ENCODE peak calls at places on chromosome X, in five cellular contexts. One of them, this sample, is unnamed.

GRCh38 chrX:96379951-96380350 is 304.7 kb upstream of the DIAPH2 start:
- DNase-seq in H1: no peak
- DNase-seq in K562: no peak
- DNase-seq in GM12878: no peak
- DNase-seq in HepG2: no peak
- DNase-seq in this sample: no peak

GRCh38 chrX:53091354-53091753 is 2.6 kb upstream of the KANTR start:
- DNase-seq in H1: no peak
- DNase-seq in K562: no peak
- DNase-seq in GM12878: no peak
- DNase-seq in HepG2: no peak
- DNase-seq in this sample: no peak

GRCh38 chrX:120372667-120373370 is 10.9 kb downstream of the ATP1B4 start:
- DNase-seq in H1: no peak
- DNase-seq in K562: no peak
- DNase-seq in GM12878: no peak
- DNase-seq in HepG2: no peak
- DNase-seq in this sample: no peak

GRCh38 chrX:37350034-37350365 is 836 bp downstream of the PRRG1 start:
- DNase-seq in H1: no peak
- DNase-seq in K562: no peak
- DNase-seq in GM12878: no peak
- DNase-seq in HepG2: peak
- DNase-seq in this sample: no peak

GRCh38 chrX:10620121-10620699 is at the start of gene MID1:
- DNase-seq in H1: no peak
- DNase-seq in K562: no peak
- DNase-seq in GM12878: no peak
- DNase-seq in HepG2: no peak
- DNase-seq in this sample: peak

GRCh38 chrX:133859336-133859735 is 126.1 kb downstream of the GPC3 start:
- DNase-seq in H1: no peak
- DNase-seq in K562: no peak
- DNase-seq in GM12878: no peak
- DNase-seq in HepG2: no peak
- DNase-seq in this sample: no peak

GRCh38 chrX:48999030-48999429 is 3.0 kb downstream of the GRIPAP1 start:
- DNase-seq in H1: no peak
- DNase-seq in K562: no peak
- DNase-seq in GM12878: no peak
- DNase-seq in HepG2: no peak
- DNase-seq in this sample: no peak

GRCh38 chrX:6052111-6052745 is 176.4 kb downstream of the NLGN4X start:
- DNase-seq in H1: no peak
- DNase-seq in K562: no peak
- DNase-seq in GM12878: no peak
- DNase-seq in HepG2: no peak
- DNase-seq in this sample: no peak

GRCh38 chrX:137031517-137032377 is 2.0 kb downstream of the GPR101 start:
- DNase-seq in H1: no peak
- DNase-seq in K562: peak
- DNase-seq in GM12878: peak
- DNase-seq in HepG2: no peak
- DNase-seq in this sample: peak

GRCh38 chrX:63764946-63765345 is 20.1 kb downstream of the ARHGEF9 start:
- DNase-seq in H1: no peak
- DNase-seq in K562: no peak
- DNase-seq in GM12878: no peak
- DNase-seq in HepG2: no peak
- DNase-seq in this sample: no peak

GRCh38 chrX:114162068-114162735 is 421.7 kb upstream of the HTR2C start:
- DNase-seq in H1: peak
- DNase-seq in K562: peak
- DNase-seq in GM12878: no peak
- DNase-seq in HepG2: peak
- DNase-seq in this sample: peak

GRCh38 chrX:22135994-22136684 is 104.0 kb downstream of the PHEX start:
- DNase-seq in H1: no peak
- DNase-seq in K562: peak
- DNase-seq in GM12878: no peak
- DNase-seq in HepG2: peak
- DNase-seq in this sample: no peak

GRCh38 chrX:63330681-63331080 is 20.5 kb downstream of the SPIN4 start:
- DNase-seq in H1: no peak
- DNase-seq in K562: no peak
- DNase-seq in GM12878: no peak
- DNase-seq in HepG2: no peak
- DNase-seq in this sample: no peak

GRCh38 chrX:40144576-40144975 is 46.8 kb upstream of the BCOR start:
- DNase-seq in H1: no peak
- DNase-seq in K562: no peak
- DNase-seq in GM12878: no peak
- DNase-seq in HepG2: no peak
- DNase-seq in this sample: peak

DNA sequence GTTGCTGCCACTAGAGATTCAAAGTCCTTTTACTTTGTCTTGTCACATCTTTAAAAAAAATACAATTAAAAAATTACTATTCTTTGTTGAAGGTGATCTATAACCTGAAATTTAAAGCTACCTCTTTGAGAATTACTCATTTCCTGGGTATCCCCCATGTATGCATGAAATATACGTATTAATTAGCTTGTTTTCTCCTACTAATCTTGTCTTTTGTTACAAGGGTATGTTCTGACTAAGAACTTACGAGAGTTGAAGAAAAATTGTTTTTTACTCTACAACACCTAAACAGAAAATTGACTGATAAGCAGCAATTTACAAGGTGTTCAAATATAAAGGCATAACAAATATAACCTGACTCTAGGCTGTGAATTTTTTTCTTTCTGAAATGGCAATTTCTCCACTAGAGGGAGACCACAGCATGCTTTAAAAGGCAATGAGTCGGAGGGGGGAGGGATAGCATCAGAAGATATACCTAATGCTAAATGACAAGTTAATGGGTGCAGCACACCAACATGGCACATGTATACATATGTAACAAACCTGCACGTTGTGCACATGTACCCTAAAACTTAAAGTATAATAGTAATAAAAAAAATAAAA is 249.6 kb downstream of the OPHN1 start:
- DNase-seq in H1: no peak
- DNase-seq in K562: peak
- DNase-seq in GM12878: no peak
- DNase-seq in HepG2: peak
- DNase-seq in this sample: no peak
- TF ChIP-seq ATF2 in H1: no peak
- TF ChIP-seq ATF2 in K562: no peak
- TF ChIP-seq ATF2 in GM12878: no peak
- TF ChIP-seq ATF2 in HepG2: no peak
- TF ChIP-seq ATF2 in this sample: no peak

GRCh38 chrX:122857734-122858133 is 326.3 kb upstream of the GRIA3 start:
- DNase-seq in H1: no peak
- DNase-seq in K562: no peak
- DNase-seq in GM12878: no peak
- DNase-seq in HepG2: no peak
- DNase-seq in this sample: no peak
- TF ChIP-seq ATF2 in H1: no peak
- TF ChIP-seq ATF2 in K562: no peak
- TF ChIP-seq ATF2 in GM12878: no peak
- TF ChIP-seq ATF2 in HepG2: no peak
- TF ChIP-seq ATF2 in this sample: no peak

GRCh38 chrX:123923211-123923610 is 38.3 kb upstream of the STAG2 start:
- DNase-seq in H1: no peak
- DNase-seq in K562: no peak
- DNase-seq in GM12878: no peak
- DNase-seq in HepG2: no peak
- DNase-seq in this sample: no peak
- TF ChIP-seq ATF2 in H1: no peak
- TF ChIP-seq ATF2 in K562: no peak
- TF ChIP-seq ATF2 in GM12878: no peak
- TF ChIP-seq ATF2 in HepG2: no peak
- TF ChIP-seq ATF2 in this sample: no peak

GRCh38 chrX:151873096-151873495 is 39.6 kb upstream of the MAGEA4 start:
- DNase-seq in H1: no peak
- DNase-seq in K562: no peak
- DNase-seq in GM12878: no peak
- DNase-seq in HepG2: no peak
- DNase-seq in this sample: no peak

GRCh38 chrX:151875270-151876026 is 37.2 kb upstream of the MAGEA4 start:
- DNase-seq in H1: no peak
- DNase-seq in K562: no peak
- DNase-seq in GM12878: no peak
- DNase-seq in HepG2: no peak
- DNase-seq in this sample: no peak

GRCh38 chrX:151870603-151871002 is 42.1 kb upstream of the MAGEA4 start:
- DNase-seq in H1: no peak
- DNase-seq in K562: no peak
- DNase-seq in GM12878: no peak
- DNase-seq in HepG2: peak
- DNase-seq in this sample: no peak

GRCh38 chrX:151871244-151871643 is 41.4 kb upstream of the MAGEA4 start:
- DNase-seq in H1: no peak
- DNase-seq in K562: no peak
- DNase-seq in GM12878: no peak
- DNase-seq in HepG2: peak
- DNase-seq in this sample: no peak
- TF ChIP-seq ATF2 in H1: no peak
- TF ChIP-seq ATF2 in K562: no peak
- TF ChIP-seq ATF2 in GM12878: no peak
- TF ChIP-seq ATF2 in HepG2: no peak
- TF ChIP-seq ATF2 in this sample: no peak

GRCh38 chrX:152897216-152898144 is at the start of gene ZNF185:
- DNase-seq in H1: no peak
- DNase-seq in K562: no peak
- DNase-seq in GM12878: no peak
- DNase-seq in HepG2: no peak
- DNase-seq in this sample: peak
- TF ChIP-seq ATF2 in H1: no peak
- TF ChIP-seq ATF2 in K562: no peak
- TF ChIP-seq ATF2 in GM12878: no peak
- TF ChIP-seq ATF2 in HepG2: no peak
- TF ChIP-seq ATF2 in this sample: no peak

This sample was measured in WTC11.